ENCODE peak calls at places on chromosome 12, in four cellular contexts. E is colonic mucosa; W is PC-3; I is CD8-positive, alpha-beta T cell. G is an unnamed sample.
A peak's percentile ranks its signal among the peaks of the same experiment; 100 is the strongest.

GRCh38 chr12:103806807-103807206 is 34.2 kb downstream of the NT5DC3 start:
- DNase-seq in E (no peak), W (no peak), I (no peak), G (no peak)

GRCh38 chr12:4555804-4556203 is 6.2 kb upstream of the DYRK4 start:
- DNase-seq in W (no peak), E (no peak), I (no peak), G (no peak)

GRCh38 chr12:102740157-102741032 is 176.6 kb downstream of the PAH start:
- DNase-seq in E (no peak), W (peak; percentile 15), I (no peak), G (no peak)

GRCh38 chr12:3186546-3187237 is 109.5 kb downstream of the TSPAN9 start:
- DNase-seq in W (no peak), E (no peak), I (no peak), G (no peak)

GRCh38 chr12:16389594-16389993 is 42.1 kb downstream of the MGST1 start:
- DNase-seq in W (peak; percentile 15), I (no peak), E (no peak), G (no peak)

GRCh38 chr12:95218164-95218851 is 701 bp downstream of the VEZT start:
- DNase-seq in E (peak; percentile 87), W (peak; percentile 87), I (no peak), G (peak; percentile 75)

GRCh38 chr12:6383572-6384498 is at the start of gene LTBR:
- DNase-seq in E (peak; percentile 96), W (peak; percentile 87), I (no peak), G (peak; percentile 97)

GRCh38 chr12:117168976-117169375 is 21.3 kb downstream of the FBXO21 start:
- DNase-seq in E (no peak), I (no peak), W (no peak), G (no peak)

GRCh38 chr12:84973026-84973425 is 60.4 kb upstream of the SLC6A15 start:
- DNase-seq in E (no peak), W (no peak), I (no peak), G (no peak)

GRCh38 chr12:85057370-85057963 is 21.3 kb downstream of the LRRIQ1 start:
- DNase-seq in I (no peak), W (peak; percentile 79), E (peak; percentile 45), G (peak; percentile 38)

GRCh38 chr12:117010693-117011451 is 88.3 kb downstream of the TESC start:
- DNase-seq in W (no peak), I (no peak), E (no peak), G (no peak)

GRCh38 chr12:96045566-96045965 is 10.2 kb upstream of the LTA4H start:
- DNase-seq in W (no peak), I (no peak), E (no peak), G (no peak)

GRCh38 chr12:13046914-13047472 is 2.8 kb downstream of the FAM234B start:
- DNase-seq in W (no peak), E (no peak), I (no peak), G (no peak)

GRCh38 chr12:15322164-15323054 is at the start of gene PTPRO:
- DNase-seq in W (no peak), E (no peak), I (no peak), G (peak; percentile 13)

GRCh38 chr12:11856971-11857370 is 207.5 kb downstream of the ETV6 start:
- DNase-seq in W (no peak), I (no peak), E (no peak), G (no peak)

GRCh38 chr12:71640316-71640715 is 23.3 kb downstream of the ZFC3H1 start:
- DNase-seq in E (no peak), W (no peak), I (no peak), G (no peak)

GRCh38 chr12:45849289-45849688 is 119.8 kb downstream of the ARID2 start:
- DNase-seq in W (peak; percentile 17), E (no peak), I (no peak), G (no peak)

GRCh38 chr12:123067654-123068053 is 83.2 kb downstream of the PITPNM2 start:
- DNase-seq in I (no peak), E (no peak), W (no peak), G (no peak)

GRCh38 chr12:112938751-112939150 is 477 bp downstream of the OAS3 start:
- DNase-seq in W (peak; percentile 13), I (no peak), E (no peak), G (no peak)

GRCh38 chr12:9673404-9674225 is 4.1 kb downstream of the CLEC2D start:
- DNase-seq in I (peak; percentile 68), E (peak; percentile 34), W (peak; percentile 80), G (peak; percentile 41)

GRCh38 chr12:21910642-21911041 is 30.6 kb downstream of the ABCC9 start:
- DNase-seq in E (no peak), I (no peak), W (no peak), G (no peak)

GRCh38 chr12:112087055-112087850 is 21.3 kb downstream of the NAA25 start:
- DNase-seq in I (no peak), W (no peak), E (no peak), G (no peak)

GRCh38 chr12:19922687-19923086 is 445.6 kb upstream of the PDE3A start:
- DNase-seq in E (no peak), I (no peak), W (peak; percentile 3), G (no peak)

GRCh38 chr12:60201891-60202290 is 606.1 kb downstream of the SLC16A7 start:
- DNase-seq in E (no peak), W (no peak), I (no peak), G (no peak)

GRCh38 chr12:52151859-52152783 is 39.7 kb downstream of the KRT80 start:
- DNase-seq in W (peak; percentile 82), I (peak; percentile 76), E (peak; percentile 77), G (peak; percentile 82)

GRCh38 chr12:12333407-12333831 is 16.6 kb downstream of the MANSC1 start:
- DNase-seq in I (no peak), E (peak; percentile 81), W (peak; percentile 85), G (peak; percentile 88)

GRCh38 chr12:24222968-24223367 is 273.5 kb upstream of the SOX5 start:
- DNase-seq in E (no peak), W (no peak), I (no peak), G (no peak)

GRCh38 chr12:19036673-19037357 is 92.7 kb upstream of the PLEKHA5 start:
- DNase-seq in I (no peak), W (no peak), E (no peak), G (no peak)

GRCh38 chr12:91055976-91056375 is 1.8 kb downstream of the KERA start:
- DNase-seq in W (no peak), I (no peak), E (no peak), G (no peak)

GRCh38 chr12:94445662-94446061 is 14.0 kb downstream of the CEP83 start:
- DNase-seq in E (no peak), I (no peak), W (peak; percentile 34), G (no peak)

GRCh38 chr12:125244338-125244737 is 179.1 kb downstream of the AACS start:
- DNase-seq in I (no peak), W (no peak), E (no peak), G (no peak)

GRCh38 chr12:67989184-67989965 is at the start of gene IFNG-AS1:
- DNase-seq in W (no peak), E (no peak), I (peak; percentile 62), G (no peak)

GRCh38 chr12:51085757-51086156 is 2.4 kb upstream of the CSRNP2 start:
- DNase-seq in W (no peak), E (no peak), I (no peak), G (no peak)

GRCh38 chr12:41014643-41015020 is 173.5 kb upstream of the PDZRN4 start:
- DNase-seq in I (no peak), E (no peak), W (peak; percentile 52), G (no peak)

GRCh38 chr12:63317447-63317846 is 166.4 kb upstream of the AVPR1A start:
- DNase-seq in E (no peak), W (no peak), I (no peak), G (no peak)
- H3K27me3 ChIP-seq in E (no peaks in the 10 kb centered on the region), W (no peaks in the 10 kb centered on the region), I (no peaks in the 10 kb centered on the region), G (no peaks in the 10 kb centered on the region)

DNA sequence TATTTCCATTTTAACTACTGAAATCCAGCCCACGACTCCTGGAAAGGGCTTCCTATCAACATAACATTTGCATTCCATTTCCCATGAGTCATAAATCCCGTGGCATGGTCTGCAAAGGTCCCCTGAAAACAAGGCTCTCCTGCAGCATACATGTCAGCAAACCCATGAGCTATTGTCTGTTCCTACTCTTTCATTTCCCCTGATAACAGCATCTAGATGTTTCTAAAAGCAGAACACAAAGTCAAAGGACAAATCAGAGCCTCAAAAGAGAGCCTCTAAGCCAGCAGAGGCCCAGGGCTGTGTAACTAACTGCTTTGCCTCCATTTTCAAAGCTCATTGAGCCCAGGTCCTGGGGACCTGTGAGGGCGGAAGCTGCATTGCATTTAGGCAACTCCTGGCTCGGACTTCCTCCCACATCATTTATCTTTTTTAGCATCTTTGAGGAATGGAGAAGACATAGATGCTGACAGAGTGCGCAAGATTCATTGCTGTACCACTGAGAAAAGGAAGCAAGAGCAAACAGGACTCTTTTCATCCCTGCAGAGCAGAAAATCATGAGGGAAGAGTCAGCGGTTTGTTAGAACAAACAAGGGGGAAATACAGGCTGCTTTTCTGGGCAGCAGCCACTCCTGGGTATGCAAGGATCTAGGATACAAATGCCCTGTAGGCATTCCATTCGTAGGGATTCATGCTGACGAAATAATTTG is 131.2 kb downstream of the TMEM132D start:
- DNase-seq in W (no peak), I (no peak), E (no peak), G (no peak)
- H3K27ac ChIP-seq in W (no peak overlapping the region), I (no peak overlapping the region), E (no peak overlapping the region), G (no peak overlapping the region)

GRCh38 chr12:1531160-1531653 is 63.2 kb downstream of the FBXL14 start:
- DNase-seq in W (no peak), I (no peak), E (no peak), G (no peak)
- H3K27me3 ChIP-seq in W (peaks cover 13% of the 10 kb centered on the region), I (peaks cover 32% of the 10 kb centered on the region), E (peaks cover 17% of the 10 kb centered on the region), G (no peaks in the 10 kb centered on the region)

GRCh38 chr12:120236124-120236398 is 29.5 kb downstream of the PXN start:
- DNase-seq in I (no peak), W (no peak), E (no peak), G (no peak)
- H3K27ac ChIP-seq in I (no peak overlapping the region), W (peak overlapping the region; percentile 93), E (no peak overlapping the region), G (no peak overlapping the region)

GRCh38 chr12:58298793-58299192 is 357.4 kb downstream of the ATP23 start:
- DNase-seq in W (no peak), E (no peak), I (no peak), G (no peak)
- H3K27me3 ChIP-seq in W (no peaks in the 10 kb centered on the region), E (no peaks in the 10 kb centered on the region), I (no peaks in the 10 kb centered on the region), G (no peaks in the 10 kb centered on the region)

GRCh38 chr12:54949041-54949721 is 35.4 kb downstream of the TESPA1 start:
- DNase-seq in E (no peak), W (no peak), I (no peak), G (no peak)
- H3K27ac ChIP-seq in E (no peak overlapping the region), W (no peak overlapping the region), I (no peak overlapping the region), G (no peak overlapping the region)